ENCODE peak calls at places on chromosomes 2 and 18, in ten cellular contexts. J is transverse colon, Z is HepG2, R is ovary, S is suprapubic skin, D is A549, I is SK-N-SH, C is stomach, F is sigmoid colon, Y is H1. A is an unnamed sample.
A peak's percentile ranks its signal among the peaks of the same experiment; 100 is the strongest.

GRCh38 chr2:238439093-238439849 is 12.5 kb downstream of the ASB1 start:
- DNase-seq in J (no peak), Z (no peak), R (no peak), S (peak; percentile 76), D (peak; percentile 55), I (no peak), C (peak; percentile 61), F (no peak), Y (no peak), A (no peak)

GRCh38 chr2:236768393-236769140 is 198.9 kb downstream of the ACKR3 start:
- DNase-seq in J (no peak), Z (no peak), R (no peak), S (peak; percentile 30), D (no peak), I (no peak), C (no peak), F (no peak), Y (no peak), A (no peak)

GRCh38 chr18:63085611-63086010 is 234.0 kb downstream of the BCL2 start:
- DNase-seq in J (no peak), Z (no peak), R (no peak), S (no peak), D (no peak), I (no peak), C (no peak), F (no peak), Y (no peak), A (no peak)

GRCh38 chr18:11035814-11036213 is 113.6 kb downstream of the PIEZO2 start:
- DNase-seq in J (no peak), Z (no peak), R (no peak), S (no peak), D (no peak), I (no peak), C (no peak), F (no peak), Y (no peak), A (no peak)

GRCh38 chr2:61645911-61646310 is 107.8 kb upstream of the XPO1 start:
- DNase-seq in J (no peak), Z (no peak), R (no peak), S (no peak), D (no peak), I (no peak), C (no peak), F (no peak), Y (no peak), A (no peak)

GRCh38 chr2:160015746-160016145 is 46.7 kb downstream of the PLA2R1 start:
- DNase-seq in J (no peak), Z (no peak), R (no peak), S (no peak), D (no peak), I (no peak), C (no peak), F (no peak), Y (no peak), A (no peak)

GRCh38 chr2:10844083-10844482 is 31.5 kb upstream of the PDIA6 start:
- DNase-seq in J (peak; percentile 89), Z (no peak), R (no peak), S (no peak), D (no peak), I (peak; percentile 51), C (peak; percentile 91), F (peak; percentile 94), Y (peak; percentile 49), A (no peak)

GRCh38 chr18:68699043-68699442 is 15.9 kb downstream of the TMX3 start:
- DNase-seq in J (no peak), Z (no peak), R (no peak), S (no peak), D (no peak), I (no peak), C (no peak), F (no peak), Y (no peak), A (no peak)

GRCh38 chr2:62110415-62111025 is 85.4 kb upstream of the B3GNT2 start:
- DNase-seq in J (no peak), Z (no peak), R (no peak), S (no peak), D (no peak), I (no peak), C (no peak), F (no peak), Y (no peak), A (no peak)

GRCh38 chr2:111161971-111162370 is 41.3 kb downstream of the BCL2L11 start:
- DNase-seq in J (peak; percentile 25), Z (no peak), R (no peak), S (no peak), D (no peak), I (peak; percentile 60), C (peak; percentile 67), F (no peak), Y (no peak), A (no peak)

GRCh38 chr2:29455202-29455885 is 340.1 kb downstream of the CLIP4 start:
- DNase-seq in J (no peak), Z (no peak), R (no peak), S (no peak), D (no peak), I (no peak), C (no peak), F (no peak), Y (no peak), A (no peak)

GRCh38 chr2:28433935-28434599 is 41.4 kb downstream of the FOSL2 start:
- DNase-seq in J (no peak), Z (no peak), R (no peak), S (no peak), D (no peak), I (no peak), C (no peak), F (no peak), Y (no peak), A (no peak)

GRCh38 chr2:173239644-173240043 is 115.0 kb upstream of the CDCA7 start:
- DNase-seq in J (no peak), Z (no peak), R (no peak), S (no peak), D (no peak), I (no peak), C (no peak), F (no peak), Y (no peak), A (no peak)

GRCh38 chr2:108573070-108573469 is 38.8 kb downstream of the LIMS1 start:
- DNase-seq in J (no peak), Z (no peak), R (no peak), S (no peak), D (no peak), I (no peak), C (no peak), F (no peak), Y (no peak), A (no peak)

GRCh38 chr18:61459896-61460295 is 126.7 kb downstream of the CDH20 start:
- DNase-seq in J (no peak), Z (no peak), R (no peak), S (no peak), D (no peak), I (no peak), C (no peak), F (no peak), Y (no peak), A (no peak)

GRCh38 chr2:203583696-203584095 is 48.6 kb upstream of the RAPH1 start:
- DNase-seq in J (peak; percentile 19), Z (no peak), R (no peak), S (no peak), D (no peak), I (no peak), C (no peak), F (no peak), Y (no peak), A (no peak)

DNA sequence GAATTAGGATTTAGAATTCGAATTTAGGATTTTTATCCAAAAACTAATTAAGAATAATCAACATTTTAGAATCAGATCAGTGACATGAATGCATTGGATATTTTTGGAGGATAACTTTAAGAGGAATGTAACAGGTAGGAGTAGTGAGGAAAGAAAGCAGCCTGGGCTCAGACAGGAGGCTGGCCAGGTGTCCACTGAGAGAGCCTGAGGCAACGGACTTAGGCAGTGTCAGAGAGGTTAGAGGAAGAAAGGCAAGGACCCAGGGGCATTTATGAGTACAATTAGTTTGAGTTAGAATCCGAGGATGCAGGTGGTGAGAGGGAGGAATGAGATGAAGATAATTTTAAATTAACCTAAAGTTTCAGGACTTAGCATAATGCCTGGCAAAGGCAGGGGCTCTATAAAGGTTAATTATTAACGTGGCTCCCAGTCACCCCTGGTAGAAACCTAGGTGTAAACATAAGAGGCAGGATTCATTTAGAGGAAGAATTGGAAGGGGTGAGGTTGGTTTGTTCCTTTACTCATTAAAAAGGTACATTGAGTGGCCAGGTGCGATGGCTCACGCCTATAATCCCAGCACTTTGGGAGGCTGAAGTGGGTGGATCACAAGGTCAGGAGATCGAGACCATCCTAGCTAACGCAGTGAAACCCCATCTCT is 507.1 kb downstream of the TMEM182 start:
- DNase-seq in J (peak; percentile 13), Z (no peak), R (no peak), S (no peak), D (no peak), I (no peak), C (no peak), F (no peak), Y (no peak), A (no peak)
- TF ChIP-seq EP300 in J (no peak), Z (no peak), R (no peak), S (no peak), D (no peak), I (no peak), C (no peak), F (no peak), Y (no peak), A (no peak)

DNA sequence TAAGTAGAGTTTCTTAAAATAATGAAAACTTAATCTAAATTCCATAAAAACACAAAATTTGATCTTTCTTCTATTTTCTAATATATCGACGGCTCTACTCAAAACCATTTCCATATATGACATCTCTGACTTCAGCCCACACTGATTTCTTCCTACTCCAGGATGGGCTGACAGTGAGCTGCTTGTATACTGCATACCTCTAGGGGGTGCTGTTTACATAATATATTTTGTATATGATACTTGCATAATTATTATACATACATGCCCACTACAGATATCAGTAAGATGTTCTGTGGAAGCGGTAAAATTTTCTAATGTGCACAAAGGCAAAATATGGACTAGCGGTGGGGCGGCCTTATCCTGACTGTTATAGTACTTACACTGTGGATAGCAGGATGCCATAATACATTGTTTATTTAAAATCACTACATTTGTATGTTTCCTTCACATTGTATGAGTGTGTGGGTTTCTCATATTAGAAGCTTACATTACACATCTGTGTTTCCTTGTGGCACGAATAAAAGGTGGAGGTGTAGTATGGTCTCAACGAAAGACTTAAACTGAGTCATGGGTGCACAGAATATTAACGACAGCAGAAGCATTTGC is 66.1 kb upstream of the NXPH2 start:
- DNase-seq in J (no peak), Z (peak; percentile 34), R (no peak), S (no peak), D (peak; percentile 39), I (peak; percentile 47), C (no peak), F (no peak), Y (no peak), A (no peak)
- TF ChIP-seq EP300 in J (no peak), Z (no peak), R (no peak), S (no peak), D (no peak), I (no peak), C (no peak), F (no peak), Y (no peak), A (no peak)

GRCh38 chr2:33373986-33374385 is 102.5 kb upstream of the RASGRP3 start:
- DNase-seq in J (no peak), Z (no peak), R (no peak), S (peak; percentile 70), D (no peak), I (no peak), C (no peak), F (no peak), Y (no peak), A (no peak)
- TF ChIP-seq EP300 in J (no peak), Z (no peak), R (no peak), S (no peak), D (peak; percentile 29), I (no peak), C (no peak), F (no peak), Y (no peak), A (peak; percentile 84)

GRCh38 chr2:23554054-23554697 is 169.2 kb downstream of the KLHL29 start:
- DNase-seq in J (peak; percentile 16), Z (no peak), R (peak; percentile 49), S (no peak), D (no peak), I (no peak), C (no peak), F (peak; percentile 86), Y (no peak), A (peak; percentile 63)
- TF ChIP-seq EP300 in J (no peak), Z (no peak), R (no peak), S (no peak), D (no peak), I (no peak), C (peak; percentile 43), F (no peak), Y (no peak), A (peak; percentile 90)

A was measured in tibial nerve.